ENCODE peak calls at places on chromosomes 6 and 20, in five cellular contexts. One of them, this sample, is unnamed.

GRCh38 chr6:2935566-2936291 is 32.6 kb upstream of the SERPINB9 start:
- DNase-seq in NCI-H510A: no peak
- DNase-seq in GF-D8: no peak
- DNase-seq in body of pancreas: no peak
- DNase-seq in putamen: no peak
- DNase-seq in this sample: no peak

GRCh38 chr6:26743941-26744699 is 84.6 kb upstream of the ZNF322 start:
- DNase-seq in NCI-H510A: no peak
- DNase-seq in GF-D8: no peak
- DNase-seq in body of pancreas: no peak
- DNase-seq in putamen: no peak
- DNase-seq in this sample: peak

GRCh38 chr6:3291987-3292386 is 33.2 kb downstream of the PSMG4 start:
- DNase-seq in NCI-H510A: no peak
- DNase-seq in GF-D8: no peak
- DNase-seq in body of pancreas: no peak
- DNase-seq in putamen: no peak
- DNase-seq in this sample: no peak

GRCh38 chr6:68039641-68040311 is 595.3 kb upstream of the ADGRB3 start:
- DNase-seq in NCI-H510A: no peak
- DNase-seq in GF-D8: no peak
- DNase-seq in body of pancreas: no peak
- DNase-seq in putamen: no peak
- DNase-seq in this sample: no peak

GRCh38 chr20:62662422-62662821 is 20.1 kb downstream of the SLCO4A1 start:
- DNase-seq in NCI-H510A: no peak
- DNase-seq in GF-D8: no peak
- DNase-seq in body of pancreas: no peak
- DNase-seq in putamen: no peak
- DNase-seq in this sample: no peak

GRCh38 chr20:36086767-36087166 is 67.8 kb upstream of the EPB41L1 start:
- DNase-seq in NCI-H510A: no peak
- DNase-seq in GF-D8: no peak
- DNase-seq in body of pancreas: no peak
- DNase-seq in putamen: no peak
- DNase-seq in this sample: peak

GRCh38 chr6:83461438-83461837 is 30.6 kb upstream of the ME1 start:
- DNase-seq in NCI-H510A: no peak
- DNase-seq in GF-D8: no peak
- DNase-seq in body of pancreas: no peak
- DNase-seq in putamen: no peak
- DNase-seq in this sample: no peak

GRCh38 chr20:38021373-38021772 is 11.9 kb downstream of the TTI1 start:
- DNase-seq in NCI-H510A: peak
- DNase-seq in GF-D8: no peak
- DNase-seq in body of pancreas: no peak
- DNase-seq in putamen: no peak
- DNase-seq in this sample: no peak